ENCODE peak calls at places on chromosomes 16 and 17, in nine cellular contexts. M, U, P, I, Z, N, C, O and X are unnamed samples.

GRCh38 chr17:79952265-79952877 is 83.3 kb downstream of the TBC1D16 start:
- DNase-seq in M (no peak), U (no peak), P (no peak), I (no peak), Z (no peak), N (no peak), C (no peak), O (no peak), X (no peak)

GRCh38 chr16:72898216-72898825 is 149.6 kb downstream of the ZFHX3 start:
- DNase-seq in M (no peak), U (no peak), P (no peak), I (no peak), Z (no peak), N (no peak), C (no peak), O (no peak), X (no peak)

GRCh38 chr17:37388266-37388665 is 12.5 kb downstream of the C17orf78 start:
- DNase-seq in M (no peak), U (no peak), P (no peak), I (no peak), Z (no peak), N (no peak), C (no peak), O (no peak), X (no peak)

GRCh38 chr16:58021661-58022551 is 3.6 kb upstream of the MMP15 start:
- DNase-seq in M (no peak), U (no peak), P (no peak), I (no peak), Z (no peak), N (no peak), C (no peak), O (no peak), X (no peak)

GRCh38 chr16:75742424-75743047 is 16.2 kb upstream of the CPHXL start:
- DNase-seq in M (peak; percentile 55), U (no peak), P (no peak), I (no peak), Z (no peak), N (no peak), C (no peak), O (no peak), X (no peak)

GRCh38 chr16:7646831-7647230 is 314.2 kb downstream of the RBFOX1 start:
- DNase-seq in M (no peak), U (no peak), P (no peak), I (no peak), Z (no peak), N (no peak), C (no peak), O (no peak), X (no peak)

GRCh38 chr16:69469807-69470561 is 45.6 kb downstream of the CYB5B start:
- DNase-seq in M (peak; percentile 9), U (no peak), P (no peak), I (no peak), Z (no peak), N (no peak), C (peak; percentile 88), O (no peak), X (peak; percentile 73)

GRCh38 chr16:87431926-87432325 is 39.8 kb downstream of the MAP1LC3B start:
- DNase-seq in M (no peak), U (no peak), P (peak; percentile 45), I (peak; percentile 38), Z (peak; percentile 50), N (peak; percentile 48), C (no peak), O (no peak), X (no peak)

GRCh38 chr16:83344014-83344413 is 463.8 kb upstream of the HSBP1 start:
- DNase-seq in M (no peak), U (no peak), P (peak; percentile 79), I (peak; percentile 74), Z (no peak), N (no peak), C (no peak), O (no peak), X (no peak)

GRCh38 chr17:2701161-2701995 is 10.2 kb downstream of the CLUH start:
- DNase-seq in M (no peak), U (no peak), P (no peak), I (no peak), Z (no peak), N (no peak), C (no peak), O (peak; percentile 20), X (no peak)

GRCh38 chr17:45225051-45225700 is 3.5 kb downstream of the FMNL1 start:
- DNase-seq in M (peak; percentile 27), U (no peak), P (no peak), I (no peak), Z (no peak), N (no peak), C (peak; percentile 44), O (no peak), X (peak; percentile 67)

GRCh38 chr16:19515765-19516164 is 6.1 kb downstream of the GDE1 start:
- DNase-seq in M (no peak), U (no peak), P (no peak), I (no peak), Z (no peak), N (no peak), C (no peak), O (no peak), X (no peak)

GRCh38 chr17:7293131-7293557 is 1.3 kb downstream of the YBX2 start:
- DNase-seq in M (no peak), U (no peak), P (no peak), I (no peak), Z (peak; percentile 75), N (no peak), C (no peak), O (peak; percentile 64), X (no peak)

GRCh38 chr17:17516315-17516930 is 20.2 kb upstream of the RASD1 start:
- DNase-seq in M (no peak), U (no peak), P (no peak), I (no peak), Z (no peak), N (no peak), C (no peak), O (no peak), X (no peak)

GRCh38 chr17:11882716-11883115 is 114.6 kb downstream of the ZNF18 start:
- DNase-seq in M (no peak), U (no peak), P (no peak), I (no peak), Z (no peak), N (no peak), C (no peak), O (no peak), X (no peak)

GRCh38 chr16:75653926-75654325 is 6.4 kb downstream of the TERF2IP start:
- DNase-seq in M (peak; percentile 16), U (no peak), P (peak; percentile 57), I (peak; percentile 46), Z (no peak), N (no peak), C (no peak), O (no peak), X (no peak)

GRCh38 chr17:59840329-59840907 is 52.3 kb downstream of the TUBD1 start:
- DNase-seq in M (no peak), U (no peak), P (no peak), I (peak; percentile 22), Z (no peak), N (no peak), C (peak; percentile 77), O (no peak), X (peak; percentile 41)

GRCh38 chr17:60311936-60312335 is 80.0 kb downstream of the USP32 start:
- DNase-seq in M (no peak), U (no peak), P (no peak), I (no peak), Z (no peak), N (no peak), C (no peak), O (no peak), X (no peak)

DNA sequence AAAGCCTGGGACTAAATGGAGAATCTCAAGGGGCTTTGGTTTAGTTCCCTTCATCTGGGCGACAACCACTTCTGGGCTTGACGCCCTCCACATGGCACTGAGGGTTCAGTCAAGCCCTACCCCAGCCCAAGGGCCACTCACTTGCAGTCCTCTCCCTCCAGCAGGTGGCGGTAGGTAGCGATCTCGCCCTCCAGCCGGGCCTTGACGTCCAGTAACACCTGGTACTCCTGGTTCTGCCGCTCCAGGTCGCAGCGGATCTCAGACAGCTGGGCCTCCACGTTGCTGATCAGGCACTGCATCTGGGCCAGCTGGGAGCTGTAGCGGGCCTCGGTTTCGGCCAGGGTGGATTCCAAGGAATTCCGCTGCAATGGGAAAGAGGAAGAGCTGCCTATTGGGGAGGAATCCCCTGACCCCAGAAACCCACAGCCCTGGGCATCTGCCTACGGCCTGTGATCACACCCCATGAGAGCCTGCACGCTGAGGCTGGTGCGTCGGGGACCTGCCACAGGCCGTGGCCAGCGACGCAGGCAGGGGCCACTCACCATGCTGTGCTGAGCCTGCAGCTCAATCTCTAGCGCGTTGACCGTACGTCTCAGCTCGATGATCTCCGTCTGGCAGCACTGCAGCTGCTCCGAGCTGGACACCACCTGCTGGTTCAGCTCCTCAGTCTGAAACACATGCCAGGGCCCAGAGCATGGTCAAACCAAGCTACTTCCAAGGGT is 2.7 kb downstream of the KRT36 start:
- DNase-seq in M (peak; percentile 35), U (no peak), P (no peak), I (no peak), Z (no peak), N (no peak), C (peak; percentile 43), O (no peak), X (peak; percentile 61)
- TF ChIP-seq CTCF in M (peak; percentile 78), U (peak; percentile 49), P (peak; percentile 24), I (peak; percentile 4), Z (no peak), N (peak; percentile 27), C (peak; percentile 59), O (no peak), X (peak; percentile 56)

GRCh38 chr16:56851671-56852400 is 13.2 kb upstream of the SLC12A3 start:
- DNase-seq in M (peak; percentile 65), U (no peak), P (no peak), I (no peak), Z (no peak), N (no peak), C (peak; percentile 33), O (no peak), X (no peak)
- TF ChIP-seq CTCF in M (peak; percentile 85), U (peak; percentile 53), P (peak; percentile 69), I (peak; percentile 65), Z (no peak), N (peak; percentile 43), C (peak; percentile 47), O (no peak), X (peak; percentile 52)

DNA sequence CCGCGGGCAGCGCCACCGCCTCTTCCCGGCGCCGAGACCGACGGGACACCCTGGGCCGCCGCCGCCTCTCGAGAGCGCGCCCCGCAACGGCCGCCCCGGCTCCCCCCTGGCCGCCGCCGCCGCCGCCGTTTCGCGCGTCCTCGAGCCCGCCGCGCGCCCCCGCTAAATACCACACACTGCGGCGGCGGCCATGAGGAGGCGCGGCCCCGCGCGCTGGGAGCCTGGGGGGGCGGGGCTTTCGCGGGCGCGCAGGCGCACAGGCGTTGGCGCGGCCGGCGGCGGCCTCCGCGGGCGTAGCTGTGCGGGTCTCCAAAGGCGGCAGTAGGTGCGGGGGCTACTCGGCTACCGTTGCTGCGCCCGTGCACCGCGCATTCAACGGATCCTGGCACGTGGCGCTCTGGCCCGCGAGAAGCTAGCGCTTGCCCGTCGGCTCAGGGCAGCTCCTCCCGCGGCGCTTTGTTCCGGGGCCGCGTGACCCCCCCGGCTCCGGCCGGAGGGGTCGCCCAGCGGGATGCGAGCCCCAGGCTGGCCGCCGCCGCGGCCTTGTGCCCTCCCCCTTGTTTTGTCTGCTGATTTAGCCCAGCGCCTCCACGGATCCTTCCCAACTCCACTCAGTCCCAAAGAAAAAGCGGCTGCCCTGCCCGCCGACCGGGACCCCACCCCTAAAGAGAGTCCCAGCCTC is at the start of gene SIAH1:
- DNase-seq in M (peak; percentile 91), U (peak; percentile 92), P (no peak), I (peak; percentile 49), Z (peak; percentile 89), N (peak; percentile 95), C (peak; percentile 90), O (peak; percentile 82), X (peak; percentile 84)
- TF ChIP-seq CTCF in M (no peak), U (no peak), P (no peak), I (no peak), Z (no peak), N (no peak), C (no peak), O (no peak), X (no peak)

GRCh38 chr17:40219073-40219860 is at the start of gene WIPF2:
- DNase-seq in M (peak; percentile 97), U (peak; percentile 96), P (peak; percentile 74), I (peak; percentile 88), Z (peak; percentile 96), N (peak; percentile 98), C (peak; percentile 98), O (peak; percentile 95), X (peak; percentile 98)
- TF ChIP-seq CTCF in M (peak; percentile 58), U (peak; percentile 83), P (peak; percentile 83), I (peak; percentile 68), Z (peak; percentile 21), N (peak; percentile 49), C (peak; percentile 48), O (peak; percentile 50), X (no peak)